ENCODE peak calls at places on chromosome 15, in eight cellular contexts. One of them, this sample, is unnamed.

GRCh38 chr15:37055481-37055880 is 44.9 kb downstream of the MEIS2 start:
- DNase-seq in tibial artery: no peak
- DNase-seq in HCEC 1CT: no peak
- DNase-seq in activated naive CD8-positive, alpha-beta T cell treated with anti-CD3 and anti-CD28 coated beads for 36 hours: no peak
- DNase-seq in HCT116: no peak
- DNase-seq in AG09319: no peak
- DNase-seq in stimulated activated CD8-positive, alpha-beta memory T cell treated with anti-CD3 and anti-CD28 coated beads, Interleukin-7, amount 100 ng/mL, for 1 hour: no peak
- DNase-seq in Calu3: no peak
- DNase-seq in this sample: no peak

GRCh38 chr15:39704684-39705083 is 78.0 kb downstream of the FSIP1 start:
- DNase-seq in tibial artery: no peak
- DNase-seq in HCEC 1CT: peak
- DNase-seq in activated naive CD8-positive, alpha-beta T cell treated with anti-CD3 and anti-CD28 coated beads for 36 hours: no peak
- DNase-seq in HCT116: no peak
- DNase-seq in AG09319: peak
- DNase-seq in stimulated activated CD8-positive, alpha-beta memory T cell treated with anti-CD3 and anti-CD28 coated beads, Interleukin-7, amount 100 ng/mL, for 1 hour: no peak
- DNase-seq in Calu3: no peak
- DNase-seq in this sample: no peak

GRCh38 chr15:65212097-65212496 is 824 bp upstream of the CILP start:
- DNase-seq in tibial artery: no peak
- DNase-seq in HCEC 1CT: peak
- DNase-seq in activated naive CD8-positive, alpha-beta T cell treated with anti-CD3 and anti-CD28 coated beads for 36 hours: peak
- DNase-seq in HCT116: no peak
- DNase-seq in AG09319: no peak
- DNase-seq in stimulated activated CD8-positive, alpha-beta memory T cell treated with anti-CD3 and anti-CD28 coated beads, Interleukin-7, amount 100 ng/mL, for 1 hour: no peak
- DNase-seq in Calu3: peak
- DNase-seq in this sample: no peak

GRCh38 chr15:92714071-92714456 is 58.5 kb upstream of the FAM174B start:
- DNase-seq in tibial artery: no peak
- DNase-seq in HCEC 1CT: peak
- DNase-seq in activated naive CD8-positive, alpha-beta T cell treated with anti-CD3 and anti-CD28 coated beads for 36 hours: no peak
- DNase-seq in HCT116: no peak
- DNase-seq in AG09319: no peak
- DNase-seq in stimulated activated CD8-positive, alpha-beta memory T cell treated with anti-CD3 and anti-CD28 coated beads, Interleukin-7, amount 100 ng/mL, for 1 hour: no peak
- DNase-seq in Calu3: no peak
- DNase-seq in this sample: no peak

GRCh38 chr15:101702077-101702476 is 22.2 kb downstream of the TARS3 start:
- DNase-seq in tibial artery: no peak
- DNase-seq in HCEC 1CT: no peak
- DNase-seq in activated naive CD8-positive, alpha-beta T cell treated with anti-CD3 and anti-CD28 coated beads for 36 hours: no peak
- DNase-seq in HCT116: no peak
- DNase-seq in AG09319: no peak
- DNase-seq in stimulated activated CD8-positive, alpha-beta memory T cell treated with anti-CD3 and anti-CD28 coated beads, Interleukin-7, amount 100 ng/mL, for 1 hour: no peak
- DNase-seq in Calu3: no peak
- DNase-seq in this sample: no peak

GRCh38 chr15:99986297-99987118 is 253.3 kb upstream of the LYSMD4 start:
- DNase-seq in tibial artery: no peak
- DNase-seq in HCEC 1CT: no peak
- DNase-seq in activated naive CD8-positive, alpha-beta T cell treated with anti-CD3 and anti-CD28 coated beads for 36 hours: no peak
- DNase-seq in HCT116: no peak
- DNase-seq in AG09319: no peak
- DNase-seq in stimulated activated CD8-positive, alpha-beta memory T cell treated with anti-CD3 and anti-CD28 coated beads, Interleukin-7, amount 100 ng/mL, for 1 hour: no peak
- DNase-seq in Calu3: no peak
- DNase-seq in this sample: no peak

GRCh38 chr15:52790941-52791751 is 1.0 kb upstream of the ONECUT1 start:
- DNase-seq in tibial artery: no peak
- DNase-seq in HCEC 1CT: no peak
- DNase-seq in activated naive CD8-positive, alpha-beta T cell treated with anti-CD3 and anti-CD28 coated beads for 36 hours: no peak
- DNase-seq in HCT116: no peak
- DNase-seq in AG09319: no peak
- DNase-seq in stimulated activated CD8-positive, alpha-beta memory T cell treated with anti-CD3 and anti-CD28 coated beads, Interleukin-7, amount 100 ng/mL, for 1 hour: no peak
- DNase-seq in Calu3: no peak
- DNase-seq in this sample: no peak

GRCh38 chr15:90570643-90571042 is 40.9 kb downstream of the CRTC3 start:
- DNase-seq in tibial artery: no peak
- DNase-seq in HCEC 1CT: no peak
- DNase-seq in activated naive CD8-positive, alpha-beta T cell treated with anti-CD3 and anti-CD28 coated beads for 36 hours: no peak
- DNase-seq in HCT116: no peak
- DNase-seq in AG09319: no peak
- DNase-seq in stimulated activated CD8-positive, alpha-beta memory T cell treated with anti-CD3 and anti-CD28 coated beads, Interleukin-7, amount 100 ng/mL, for 1 hour: no peak
- DNase-seq in Calu3: no peak
- DNase-seq in this sample: no peak

GRCh38 chr15:47762621-47763020 is 45.3 kb downstream of the SEMA6D start:
- DNase-seq in tibial artery: no peak
- DNase-seq in HCEC 1CT: no peak
- DNase-seq in activated naive CD8-positive, alpha-beta T cell treated with anti-CD3 and anti-CD28 coated beads for 36 hours: no peak
- DNase-seq in HCT116: no peak
- DNase-seq in AG09319: no peak
- DNase-seq in stimulated activated CD8-positive, alpha-beta memory T cell treated with anti-CD3 and anti-CD28 coated beads, Interleukin-7, amount 100 ng/mL, for 1 hour: no peak
- DNase-seq in Calu3: no peak
- DNase-seq in this sample: no peak

GRCh38 chr15:77118787-77119410 is 48.0 kb upstream of the TSPAN3 start:
- DNase-seq in tibial artery: no peak
- DNase-seq in HCEC 1CT: peak
- DNase-seq in activated naive CD8-positive, alpha-beta T cell treated with anti-CD3 and anti-CD28 coated beads for 36 hours: no peak
- DNase-seq in HCT116: peak
- DNase-seq in AG09319: peak
- DNase-seq in stimulated activated CD8-positive, alpha-beta memory T cell treated with anti-CD3 and anti-CD28 coated beads, Interleukin-7, amount 100 ng/mL, for 1 hour: no peak
- DNase-seq in Calu3: peak
- DNase-seq in this sample: peak

GRCh38 chr15:92454525-92455105 is 60.9 kb downstream of the ST8SIA2 start:
- DNase-seq in tibial artery: no peak
- DNase-seq in HCEC 1CT: no peak
- DNase-seq in activated naive CD8-positive, alpha-beta T cell treated with anti-CD3 and anti-CD28 coated beads for 36 hours: no peak
- DNase-seq in HCT116: no peak
- DNase-seq in AG09319: no peak
- DNase-seq in stimulated activated CD8-positive, alpha-beta memory T cell treated with anti-CD3 and anti-CD28 coated beads, Interleukin-7, amount 100 ng/mL, for 1 hour: no peak
- DNase-seq in Calu3: no peak
- DNase-seq in this sample: no peak

GRCh38 chr15:101565377-101565776 is 75.9 kb upstream of the PCSK6 start:
- DNase-seq in tibial artery: no peak
- DNase-seq in HCEC 1CT: no peak
- DNase-seq in activated naive CD8-positive, alpha-beta T cell treated with anti-CD3 and anti-CD28 coated beads for 36 hours: no peak
- DNase-seq in HCT116: no peak
- DNase-seq in AG09319: no peak
- DNase-seq in stimulated activated CD8-positive, alpha-beta memory T cell treated with anti-CD3 and anti-CD28 coated beads, Interleukin-7, amount 100 ng/mL, for 1 hour: no peak
- DNase-seq in Calu3: no peak
- DNase-seq in this sample: no peak

GRCh38 chr15:90001683-90002427 is 731 bp downstream of the ZNF710 start:
- DNase-seq in tibial artery: peak
- DNase-seq in HCEC 1CT: peak
- DNase-seq in activated naive CD8-positive, alpha-beta T cell treated with anti-CD3 and anti-CD28 coated beads for 36 hours: peak
- DNase-seq in HCT116: no peak
- DNase-seq in AG09319: no peak
- DNase-seq in stimulated activated CD8-positive, alpha-beta memory T cell treated with anti-CD3 and anti-CD28 coated beads, Interleukin-7, amount 100 ng/mL, for 1 hour: peak
- DNase-seq in Calu3: peak
- DNase-seq in this sample: no peak

GRCh38 chr15:67843571-67844387 is 3.9 kb upstream of the RNU6-1 start:
- DNase-seq in tibial artery: peak
- DNase-seq in HCEC 1CT: no peak
- DNase-seq in activated naive CD8-positive, alpha-beta T cell treated with anti-CD3 and anti-CD28 coated beads for 36 hours: no peak
- DNase-seq in HCT116: no peak
- DNase-seq in AG09319: no peak
- DNase-seq in stimulated activated CD8-positive, alpha-beta memory T cell treated with anti-CD3 and anti-CD28 coated beads, Interleukin-7, amount 100 ng/mL, for 1 hour: no peak
- DNase-seq in Calu3: no peak
- DNase-seq in this sample: no peak

GRCh38 chr15:89197503-89197971 is 23.8 kb downstream of the RLBP1 start:
- DNase-seq in tibial artery: no peak
- DNase-seq in HCEC 1CT: no peak
- DNase-seq in activated naive CD8-positive, alpha-beta T cell treated with anti-CD3 and anti-CD28 coated beads for 36 hours: peak
- DNase-seq in HCT116: peak
- DNase-seq in AG09319: no peak
- DNase-seq in stimulated activated CD8-positive, alpha-beta memory T cell treated with anti-CD3 and anti-CD28 coated beads, Interleukin-7, amount 100 ng/mL, for 1 hour: no peak
- DNase-seq in Calu3: peak
- DNase-seq in this sample: no peak

GRCh38 chr15:22903427-22903826 is 65.0 kb downstream of the NIPA2 start:
- DNase-seq in tibial artery: no peak
- DNase-seq in HCEC 1CT: no peak
- DNase-seq in activated naive CD8-positive, alpha-beta T cell treated with anti-CD3 and anti-CD28 coated beads for 36 hours: no peak
- DNase-seq in HCT116: no peak
- DNase-seq in AG09319: no peak
- DNase-seq in stimulated activated CD8-positive, alpha-beta memory T cell treated with anti-CD3 and anti-CD28 coated beads, Interleukin-7, amount 100 ng/mL, for 1 hour: no peak
- DNase-seq in Calu3: no peak
- DNase-seq in this sample: no peak

GRCh38 chr15:65115542-65115941 is 542 bp upstream of the UBAP1L start:
- DNase-seq in tibial artery: no peak
- DNase-seq in HCEC 1CT: no peak
- DNase-seq in activated naive CD8-positive, alpha-beta T cell treated with anti-CD3 and anti-CD28 coated beads for 36 hours: no peak
- DNase-seq in HCT116: no peak
- DNase-seq in AG09319: no peak
- DNase-seq in stimulated activated CD8-positive, alpha-beta memory T cell treated with anti-CD3 and anti-CD28 coated beads, Interleukin-7, amount 100 ng/mL, for 1 hour: no peak
- DNase-seq in Calu3: no peak
- DNase-seq in this sample: no peak

GRCh38 chr15:51334011-51334426 is 4.4 kb downstream of the CYP19A1 start:
- DNase-seq in tibial artery: peak
- DNase-seq in HCEC 1CT: no peak
- DNase-seq in activated naive CD8-positive, alpha-beta T cell treated with anti-CD3 and anti-CD28 coated beads for 36 hours: no peak
- DNase-seq in HCT116: no peak
- DNase-seq in AG09319: no peak
- DNase-seq in stimulated activated CD8-positive, alpha-beta memory T cell treated with anti-CD3 and anti-CD28 coated beads, Interleukin-7, amount 100 ng/mL, for 1 hour: no peak
- DNase-seq in Calu3: no peak
- DNase-seq in this sample: no peak

GRCh38 chr15:55715355-55716076 is 27.4 kb downstream of the PRTG start:
- DNase-seq in tibial artery: no peak
- DNase-seq in HCEC 1CT: no peak
- DNase-seq in activated naive CD8-positive, alpha-beta T cell treated with anti-CD3 and anti-CD28 coated beads for 36 hours: no peak
- DNase-seq in HCT116: no peak
- DNase-seq in AG09319: no peak
- DNase-seq in stimulated activated CD8-positive, alpha-beta memory T cell treated with anti-CD3 and anti-CD28 coated beads, Interleukin-7, amount 100 ng/mL, for 1 hour: no peak
- DNase-seq in Calu3: no peak
- DNase-seq in this sample: peak

GRCh38 chr15:62607643-62608042 is 434.9 kb upstream of the TPM1 start:
- DNase-seq in tibial artery: no peak
- DNase-seq in HCEC 1CT: peak
- DNase-seq in activated naive CD8-positive, alpha-beta T cell treated with anti-CD3 and anti-CD28 coated beads for 36 hours: no peak
- DNase-seq in HCT116: no peak
- DNase-seq in AG09319: no peak
- DNase-seq in stimulated activated CD8-positive, alpha-beta memory T cell treated with anti-CD3 and anti-CD28 coated beads, Interleukin-7, amount 100 ng/mL, for 1 hour: no peak
- DNase-seq in Calu3: no peak
- DNase-seq in this sample: no peak

GRCh38 chr15:74376825-74377581 is 9.6 kb upstream of the CYP11A1 start:
- DNase-seq in tibial artery: no peak
- DNase-seq in HCEC 1CT: no peak
- DNase-seq in activated naive CD8-positive, alpha-beta T cell treated with anti-CD3 and anti-CD28 coated beads for 36 hours: no peak
- DNase-seq in HCT116: no peak
- DNase-seq in AG09319: no peak
- DNase-seq in stimulated activated CD8-positive, alpha-beta memory T cell treated with anti-CD3 and anti-CD28 coated beads, Interleukin-7, amount 100 ng/mL, for 1 hour: no peak
- DNase-seq in Calu3: no peak
- DNase-seq in this sample: no peak

GRCh38 chr15:100760357-100760903 is 119.2 kb upstream of the ALDH1A3 start:
- DNase-seq in tibial artery: no peak
- DNase-seq in HCEC 1CT: no peak
- DNase-seq in activated naive CD8-positive, alpha-beta T cell treated with anti-CD3 and anti-CD28 coated beads for 36 hours: no peak
- DNase-seq in HCT116: no peak
- DNase-seq in AG09319: no peak
- DNase-seq in stimulated activated CD8-positive, alpha-beta memory T cell treated with anti-CD3 and anti-CD28 coated beads, Interleukin-7, amount 100 ng/mL, for 1 hour: no peak
- DNase-seq in Calu3: no peak
- DNase-seq in this sample: no peak

GRCh38 chr15:31489801-31490646 is 163.4 kb downstream of the KLF13 start:
- DNase-seq in tibial artery: no peak
- DNase-seq in HCEC 1CT: peak
- DNase-seq in activated naive CD8-positive, alpha-beta T cell treated with anti-CD3 and anti-CD28 coated beads for 36 hours: no peak
- DNase-seq in HCT116: peak
- DNase-seq in AG09319: no peak
- DNase-seq in stimulated activated CD8-positive, alpha-beta memory T cell treated with anti-CD3 and anti-CD28 coated beads, Interleukin-7, amount 100 ng/mL, for 1 hour: no peak
- DNase-seq in Calu3: peak
- DNase-seq in this sample: no peak

GRCh38 chr15:85334241-85334640 is 46.2 kb upstream of the AKAP13 start:
- DNase-seq in tibial artery: no peak
- DNase-seq in HCEC 1CT: no peak
- DNase-seq in activated naive CD8-positive, alpha-beta T cell treated with anti-CD3 and anti-CD28 coated beads for 36 hours: no peak
- DNase-seq in HCT116: no peak
- DNase-seq in AG09319: no peak
- DNase-seq in stimulated activated CD8-positive, alpha-beta memory T cell treated with anti-CD3 and anti-CD28 coated beads, Interleukin-7, amount 100 ng/mL, for 1 hour: no peak
- DNase-seq in Calu3: no peak
- DNase-seq in this sample: no peak

GRCh38 chr15:87722941-87723691 is 533.4 kb downstream of the NTRK3 start:
- DNase-seq in tibial artery: no peak
- DNase-seq in HCEC 1CT: no peak
- DNase-seq in activated naive CD8-positive, alpha-beta T cell treated with anti-CD3 and anti-CD28 coated beads for 36 hours: no peak
- DNase-seq in HCT116: no peak
- DNase-seq in AG09319: no peak
- DNase-seq in stimulated activated CD8-positive, alpha-beta memory T cell treated with anti-CD3 and anti-CD28 coated beads, Interleukin-7, amount 100 ng/mL, for 1 hour: no peak
- DNase-seq in Calu3: no peak
- DNase-seq in this sample: no peak

GRCh38 chr15:78444255-78444654 is 6.2 kb downstream of the IREB2 start:
- DNase-seq in tibial artery: no peak
- DNase-seq in HCEC 1CT: no peak
- DNase-seq in activated naive CD8-positive, alpha-beta T cell treated with anti-CD3 and anti-CD28 coated beads for 36 hours: no peak
- DNase-seq in HCT116: no peak
- DNase-seq in AG09319: no peak
- DNase-seq in stimulated activated CD8-positive, alpha-beta memory T cell treated with anti-CD3 and anti-CD28 coated beads, Interleukin-7, amount 100 ng/mL, for 1 hour: no peak
- DNase-seq in Calu3: no peak
- DNase-seq in this sample: no peak

GRCh38 chr15:72970965-72971746 is 81.1 kb upstream of the NEO1 start:
- DNase-seq in tibial artery: no peak
- DNase-seq in HCEC 1CT: peak
- DNase-seq in activated naive CD8-positive, alpha-beta T cell treated with anti-CD3 and anti-CD28 coated beads for 36 hours: no peak
- DNase-seq in HCT116: no peak
- DNase-seq in AG09319: no peak
- DNase-seq in stimulated activated CD8-positive, alpha-beta memory T cell treated with anti-CD3 and anti-CD28 coated beads, Interleukin-7, amount 100 ng/mL, for 1 hour: no peak
- DNase-seq in Calu3: no peak
- DNase-seq in this sample: no peak

GRCh38 chr15:98292442-98293240 is 332.1 kb downstream of the ARRDC4 start:
- DNase-seq in tibial artery: no peak
- DNase-seq in HCEC 1CT: no peak
- DNase-seq in activated naive CD8-positive, alpha-beta T cell treated with anti-CD3 and anti-CD28 coated beads for 36 hours: peak
- DNase-seq in HCT116: peak
- DNase-seq in AG09319: no peak
- DNase-seq in stimulated activated CD8-positive, alpha-beta memory T cell treated with anti-CD3 and anti-CD28 coated beads, Interleukin-7, amount 100 ng/mL, for 1 hour: no peak
- DNase-seq in Calu3: peak
- DNase-seq in this sample: no peak

GRCh38 chr15:93127286-93127685 is 38.3 kb upstream of the RGMA start:
- DNase-seq in tibial artery: no peak
- DNase-seq in HCEC 1CT: no peak
- DNase-seq in activated naive CD8-positive, alpha-beta T cell treated with anti-CD3 and anti-CD28 coated beads for 36 hours: no peak
- DNase-seq in HCT116: no peak
- DNase-seq in AG09319: no peak
- DNase-seq in stimulated activated CD8-positive, alpha-beta memory T cell treated with anti-CD3 and anti-CD28 coated beads, Interleukin-7, amount 100 ng/mL, for 1 hour: no peak
- DNase-seq in Calu3: no peak
- DNase-seq in this sample: no peak

GRCh38 chr15:72184165-72184811 is 13.3 kb downstream of the GRAMD2A start:
- DNase-seq in tibial artery: peak
- DNase-seq in HCEC 1CT: no peak
- DNase-seq in activated naive CD8-positive, alpha-beta T cell treated with anti-CD3 and anti-CD28 coated beads for 36 hours: no peak
- DNase-seq in HCT116: peak
- DNase-seq in AG09319: no peak
- DNase-seq in stimulated activated CD8-positive, alpha-beta memory T cell treated with anti-CD3 and anti-CD28 coated beads, Interleukin-7, amount 100 ng/mL, for 1 hour: no peak
- DNase-seq in Calu3: peak
- DNase-seq in this sample: no peak

GRCh38 chr15:38708672-38709188 is 144.1 kb upstream of the RASGRP1 start:
- DNase-seq in tibial artery: no peak
- DNase-seq in HCEC 1CT: no peak
- DNase-seq in activated naive CD8-positive, alpha-beta T cell treated with anti-CD3 and anti-CD28 coated beads for 36 hours: no peak
- DNase-seq in HCT116: no peak
- DNase-seq in AG09319: no peak
- DNase-seq in stimulated activated CD8-positive, alpha-beta memory T cell treated with anti-CD3 and anti-CD28 coated beads, Interleukin-7, amount 100 ng/mL, for 1 hour: no peak
- DNase-seq in Calu3: no peak
- DNase-seq in this sample: no peak

GRCh38 chr15:65782096-65782495 is 10.0 kb downstream of the DENND4A start:
- DNase-seq in tibial artery: no peak
- DNase-seq in HCEC 1CT: no peak
- DNase-seq in activated naive CD8-positive, alpha-beta T cell treated with anti-CD3 and anti-CD28 coated beads for 36 hours: no peak
- DNase-seq in HCT116: no peak
- DNase-seq in AG09319: no peak
- DNase-seq in stimulated activated CD8-positive, alpha-beta memory T cell treated with anti-CD3 and anti-CD28 coated beads, Interleukin-7, amount 100 ng/mL, for 1 hour: no peak
- DNase-seq in Calu3: no peak
- DNase-seq in this sample: no peak

GRCh38 chr15:41603941-41604660 is 45.1 kb downstream of the TYRO3 start:
- DNase-seq in tibial artery: peak
- DNase-seq in HCEC 1CT: peak
- DNase-seq in activated naive CD8-positive, alpha-beta T cell treated with anti-CD3 and anti-CD28 coated beads for 36 hours: peak
- DNase-seq in HCT116: peak
- DNase-seq in AG09319: peak
- DNase-seq in stimulated activated CD8-positive, alpha-beta memory T cell treated with anti-CD3 and anti-CD28 coated beads, Interleukin-7, amount 100 ng/mL, for 1 hour: peak
- DNase-seq in Calu3: peak
- DNase-seq in this sample: peak

GRCh38 chr15:90460142-90460824 is 69.4 kb upstream of the CRTC3 start:
- DNase-seq in tibial artery: no peak
- DNase-seq in HCEC 1CT: no peak
- DNase-seq in activated naive CD8-positive, alpha-beta T cell treated with anti-CD3 and anti-CD28 coated beads for 36 hours: no peak
- DNase-seq in HCT116: no peak
- DNase-seq in AG09319: no peak
- DNase-seq in stimulated activated CD8-positive, alpha-beta memory T cell treated with anti-CD3 and anti-CD28 coated beads, Interleukin-7, amount 100 ng/mL, for 1 hour: no peak
- DNase-seq in Calu3: no peak
- DNase-seq in this sample: no peak

This sample was measured in smooth muscle cell of the brain vasculature.